ENCODE peak calls at places on chromosomes 5 and 9, in seven cellular contexts. N is breast epithelium; R is CD8-positive, alpha-beta T cell; T is uterus; O is OCI-LY7; X is heart left ventricle; C is pancreas. J is an unnamed sample.

GRCh38 chr9:110891760-110892159 is 146.5 kb downstream of the LPAR1 start:
- DNase-seq in C (no peak), T (no peak), O (no peak), R (no peak), X (no peak), N (no peak), J (no peak)

GRCh38 chr5:92991681-92992472 is 589.1 kb downstream of the NR2F1-AS1 start:
- DNase-seq in T (no peak), C (no peak), X (no peak), R (no peak), O (no peak), N (no peak), J (no peak)

GRCh38 chr9:136484153-136485048 is 1.6 kb upstream of the SEC16A start:
- DNase-seq in C (peak; percentile 71), T (peak; percentile 53), N (peak; percentile 47), O (no peak), X (peak; percentile 46), R (no peak), J (peak; percentile 5)

GRCh38 chr5:108953940-108954339 is 206.2 kb downstream of the FER start:
- DNase-seq in X (no peak), T (no peak), R (no peak), C (no peak), O (no peak), N (no peak), J (no peak)

GRCh38 chr9:134365791-134366222 is 39.6 kb downstream of the RXRA start:
- DNase-seq in C (peak; percentile 45), N (peak; percentile 60), R (no peak), T (peak; percentile 87), X (peak; percentile 78), O (no peak), J (no peak)

GRCh38 chr5:150628936-150629485 is 11.4 kb upstream of the SYNPO start:
- DNase-seq in O (no peak), T (no peak), C (no peak), R (no peak), N (no peak), X (no peak), J (no peak)

GRCh38 chr5:177369050-177369912 is 11.6 kb downstream of the RGS14 start:
- DNase-seq in N (no peak), O (peak; percentile 63), T (no peak), C (peak; percentile 50), R (no peak), X (no peak), J (no peak)

GRCh38 chr5:83097582-83098265 is 20.4 kb downstream of the XRCC4 start:
- DNase-seq in O (no peak), C (no peak), N (no peak), X (no peak), R (no peak), T (no peak), J (no peak)

GRCh38 chr5:59766394-59766793 is 127.1 kb downstream of the PDE4D start:
- DNase-seq in C (no peak), N (no peak), X (no peak), R (no peak), T (peak; percentile 26), O (no peak), J (no peak)

GRCh38 chr9:98570663-98571440 is 137.9 kb downstream of the GABBR2 start:
- DNase-seq in R (no peak), O (peak; percentile 11), T (no peak), N (no peak), X (no peak), C (no peak), J (no peak)

GRCh38 chr9:69265891-69266290 is 59.1 kb upstream of the ENTREP1 start:
- DNase-seq in N (no peak), C (no peak), O (no peak), X (no peak), R (no peak), T (no peak), J (no peak)
- H3K27ac ChIP-seq in N (no peak overlapping the region), C (no peak overlapping the region), O (no peak overlapping the region), X (no peak overlapping the region), R (no peak overlapping the region), T (no peak overlapping the region), J (no peak overlapping the region)

GRCh38 chr9:77649109-77649812 is 1.1 kb upstream of the GNA14 start:
- DNase-seq in X (no peak), R (no peak), N (no peak), C (no peak), T (no peak), O (no peak), J (no peak)
- H3K4me3 ChIP-seq in X (peak overlapping the region; percentile 56), R (no peak overlapping the region), N (peak overlapping the region; percentile 73), C (peak overlapping the region; percentile 47), T (peak overlapping the region; percentile 70), O (no peak overlapping the region), J (no peak overlapping the region)

GRCh38 chr5:138755084-138755748 is 2.0 kb downstream of the CTNNA1 start:
- DNase-seq in X (no peak), R (no peak), T (no peak), N (no peak), O (no peak), C (no peak), J (no peak)
- H3K27ac ChIP-seq in X (peak overlapping the region; percentile 99), R (no peak overlapping the region), T (peak overlapping the region; percentile 98), N (peak overlapping the region; percentile 100), O (no peak overlapping the region), C (no peak overlapping the region), J (no peak overlapping the region)

GRCh38 chr5:2750758-2751464 is 566 bp downstream of the IRX2 start:
- DNase-seq in C (no peak), X (no peak), O (no peak), R (no peak), N (no peak), T (no peak), J (no peak)

GRCh38 chr5:2750026-2750757 is 1.3 kb downstream of the IRX2 start:
- DNase-seq in X (no peak), T (no peak), C (no peak), R (no peak), O (no peak), N (no peak), J (no peak)

GRCh38 chr5:2752875-2753435 is 1.5 kb upstream of the IRX2 start:
- DNase-seq in N (no peak), T (no peak), O (no peak), R (no peak), X (no peak), C (no peak), J (no peak)

GRCh38 chr5:2752059-2752874 is 790 bp upstream of the IRX2 start:
- DNase-seq in C (no peak), R (no peak), N (peak; percentile 48), O (no peak), X (peak; percentile 58), T (no peak), J (no peak)

DNA sequence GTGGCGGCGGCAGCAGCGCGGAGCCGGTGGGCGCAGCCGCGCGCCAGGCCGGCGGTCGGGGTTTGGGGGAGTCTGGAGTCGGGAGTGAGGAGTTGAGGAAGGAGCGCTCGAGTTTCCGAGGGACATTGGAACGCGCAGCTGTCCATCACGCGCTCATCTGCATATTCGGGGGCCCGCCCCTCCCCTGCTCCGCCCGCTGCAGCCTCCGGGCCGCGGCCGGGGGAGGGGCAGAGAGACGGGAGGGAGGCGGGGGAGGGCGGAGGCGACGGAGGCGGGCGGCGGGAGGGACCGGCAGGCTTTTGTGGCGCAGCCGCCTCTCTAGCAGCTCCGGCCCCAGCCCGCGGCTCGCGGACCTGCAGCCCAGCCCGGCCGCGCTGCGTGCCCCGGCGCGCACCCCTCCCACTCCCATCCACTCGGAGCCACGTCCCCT is at the start of gene IRX2:
- DNase-seq in R (no peak), N (peak; percentile 96), T (peak; percentile 23), C (peak; percentile 54), X (peak; percentile 93), O (no peak), J (no peak)
- H3K4me3 ChIP-seq in R (no peak within 1 kb of the TSS), N (peak within 1 kb of the TSS; percentile 98), T (no peak within 1 kb of the TSS), C (no peak within 1 kb of the TSS), X (peak within 1 kb of the TSS; percentile 41), O (no peak within 1 kb of the TSS), J (no peak within 1 kb of the TSS)

GRCh38 chr5:95728494-95729114 is 2.5 kb upstream of the RHOBTB3 start:
- DNase-seq in N (no peak), O (no peak), X (no peak), R (no peak), T (no peak), C (no peak), J (no peak)
- H3K27ac ChIP-seq in N (peak overlapping the region; percentile 40), O (no peak overlapping the region), X (peak overlapping the region; percentile 1), R (no peak overlapping the region), T (no peak overlapping the region), C (peak overlapping the region; percentile 70), J (no peak overlapping the region)

GRCh38 chr9:13674926-13675637 is 395.6 kb upstream of the MPDZ start:
- DNase-seq in N (no peak), X (no peak), C (no peak), O (no peak), T (no peak), R (no peak), J (no peak)
- H3K4me3 ChIP-seq in N (no peak overlapping the region), X (no peak overlapping the region), C (no peak overlapping the region), O (no peak overlapping the region), T (no peak overlapping the region), R (no peak overlapping the region), J (no peak overlapping the region)

GRCh38 chr9:89863837-89864236 is 259.0 kb downstream of the GADD45G start:
- DNase-seq in R (no peak), T (no peak), O (no peak), C (no peak), X (no peak), N (no peak), J (no peak)
- H3K27ac ChIP-seq in R (no peak overlapping the region), T (no peak overlapping the region), O (no peak overlapping the region), C (no peak overlapping the region), X (no peak overlapping the region), N (no peak overlapping the region), J (no peak overlapping the region)

DNA sequence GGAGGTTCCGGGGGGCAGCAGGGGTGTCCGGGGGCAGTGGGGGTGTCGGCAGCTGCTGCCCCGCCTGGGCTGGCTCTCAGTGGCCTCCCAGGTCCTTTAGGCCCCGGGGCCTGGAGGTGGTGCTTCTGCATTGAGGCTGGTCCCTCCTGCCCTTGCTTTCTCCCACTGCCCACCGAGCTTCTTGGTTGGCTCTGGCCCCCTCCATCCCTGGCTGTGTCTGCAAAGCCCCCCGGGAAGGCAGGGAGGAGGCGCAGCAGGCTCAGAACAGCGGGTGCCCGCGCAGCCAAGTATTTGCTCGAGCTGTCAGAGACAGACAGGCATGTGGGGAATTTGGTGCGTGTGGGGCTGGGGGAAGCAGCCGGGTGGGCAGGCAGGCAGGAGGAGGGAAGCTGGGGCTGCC is 11.5 kb downstream of the CXXC5 start:
- DNase-seq in N (no peak), O (no peak), T (no peak), R (no peak), C (no peak), X (peak; percentile 35), J (no peak)
- H3K4me3 ChIP-seq in N (peak overlapping the region; percentile 48), O (peak overlapping the region; percentile 45), T (no peak overlapping the region), R (no peak overlapping the region), C (no peak overlapping the region), X (peak overlapping the region; percentile 41), J (no peak overlapping the region)

J was measured in effector memory CD4-positive, alpha-beta T cell.